ENCODE peak calls at places on chromosome 7, in seven cellular contexts. One of them, this sample, is unnamed.

GRCh38 chr7:39919646-39920045 is 30.4 kb upstream of the CDK13 start:
- DNase-seq in hepatocyte: no peak
- DNase-seq in GM23338: no peak
- DNase-seq in neural progenitor cell: no peak
- DNase-seq in MM.1S: no peak
- DNase-seq in GM23248: no peak
- DNase-seq in HCT116: no peak
- DNase-seq in this sample: no peak

GRCh38 chr7:18530224-18531179 is 35.0 kb downstream of the HDAC9 start:
- DNase-seq in neural progenitor cell: no peak
- DNase-seq in HCT116: no peak
- DNase-seq in MM.1S: no peak
- DNase-seq in hepatocyte: no peak
- DNase-seq in GM23248: no peak
- DNase-seq in GM23338: no peak
- DNase-seq in this sample: no peak

GRCh38 chr7:25831901-25832411 is 320.0 kb upstream of the NFE2L3 start:
- DNase-seq in HCT116: no peak
- DNase-seq in GM23338: peak
- DNase-seq in GM23248: no peak
- DNase-seq in MM.1S: no peak
- DNase-seq in neural progenitor cell: peak
- DNase-seq in hepatocyte: no peak
- DNase-seq in this sample: no peak

GRCh38 chr7:23472974-23473847 is 2.9 kb upstream of the IGF2BP3 start:
- DNase-seq in MM.1S: no peak
- DNase-seq in HCT116: no peak
- DNase-seq in GM23248: no peak
- DNase-seq in neural progenitor cell: peak
- DNase-seq in hepatocyte: no peak
- DNase-seq in GM23338: no peak
- DNase-seq in this sample: no peak

GRCh38 chr7:148110097-148110868 is 480.3 kb upstream of the C7orf33 start:
- DNase-seq in GM23248: no peak
- DNase-seq in hepatocyte: peak
- DNase-seq in HCT116: no peak
- DNase-seq in neural progenitor cell: peak
- DNase-seq in GM23338: no peak
- DNase-seq in MM.1S: no peak
- DNase-seq in this sample: peak

GRCh38 chr7:27145167-27145883 is 1.8 kb upstream of the HOXA5 start:
- DNase-seq in neural progenitor cell: no peak
- DNase-seq in MM.1S: no peak
- DNase-seq in GM23248: no peak
- DNase-seq in hepatocyte: no peak
- DNase-seq in HCT116: no peak
- DNase-seq in GM23338: peak
- DNase-seq in this sample: no peak

GRCh38 chr7:157496426-157497275 is 159.8 kb downstream of the DNAJB6 start:
- DNase-seq in neural progenitor cell: no peak
- DNase-seq in MM.1S: no peak
- DNase-seq in HCT116: no peak
- DNase-seq in GM23248: no peak
- DNase-seq in hepatocyte: no peak
- DNase-seq in GM23338: no peak
- DNase-seq in this sample: no peak

GRCh38 chr7:126185959-126186580 is 1066.7 kb downstream of the GRM8 start:
- DNase-seq in HCT116: no peak
- DNase-seq in GM23248: no peak
- DNase-seq in hepatocyte: no peak
- DNase-seq in GM23338: peak
- DNase-seq in MM.1S: no peak
- DNase-seq in neural progenitor cell: peak
- DNase-seq in this sample: no peak

GRCh38 chr7:32937344-32938174 is 19.7 kb upstream of the FKBP9 start:
- DNase-seq in hepatocyte: peak
- DNase-seq in neural progenitor cell: no peak
- DNase-seq in MM.1S: no peak
- DNase-seq in HCT116: no peak
- DNase-seq in GM23338: no peak
- DNase-seq in GM23248: peak
- DNase-seq in this sample: no peak

GRCh38 chr7:112080974-112081373 is 125.2 kb downstream of the DOCK4 start:
- DNase-seq in MM.1S: peak
- DNase-seq in GM23338: peak
- DNase-seq in GM23248: no peak
- DNase-seq in hepatocyte: no peak
- DNase-seq in HCT116: no peak
- DNase-seq in neural progenitor cell: no peak
- DNase-seq in this sample: peak

GRCh38 chr7:132187869-132188789 is 388.1 kb downstream of the PLXNA4 start:
- DNase-seq in GM23248: no peak
- DNase-seq in HCT116: no peak
- DNase-seq in MM.1S: no peak
- DNase-seq in neural progenitor cell: no peak
- DNase-seq in hepatocyte: no peak
- DNase-seq in GM23338: peak
- DNase-seq in this sample: no peak

GRCh38 chr7:100865971-100866720 is 1.0 kb upstream of the TRIP6 start:
- DNase-seq in MM.1S: no peak
- DNase-seq in hepatocyte: no peak
- DNase-seq in HCT116: peak
- DNase-seq in neural progenitor cell: no peak
- DNase-seq in GM23248: peak
- DNase-seq in GM23338: peak
- DNase-seq in this sample: peak

GRCh38 chr7:36726806-36727503 is 2.7 kb upstream of the AOAH start:
- DNase-seq in GM23338: no peak
- DNase-seq in neural progenitor cell: peak
- DNase-seq in MM.1S: no peak
- DNase-seq in HCT116: no peak
- DNase-seq in hepatocyte: no peak
- DNase-seq in GM23248: no peak
- DNase-seq in this sample: no peak

GRCh38 chr7:20331912-20332317 is 1.2 kb downstream of the ITGB8 start:
- DNase-seq in GM23248: no peak
- DNase-seq in neural progenitor cell: peak
- DNase-seq in GM23338: peak
- DNase-seq in HCT116: no peak
- DNase-seq in MM.1S: no peak
- DNase-seq in hepatocyte: no peak
- DNase-seq in this sample: peak

GRCh38 chr7:95886501-95887090 is 114.2 kb downstream of the DYNC1I1 start:
- DNase-seq in MM.1S: no peak
- DNase-seq in neural progenitor cell: no peak
- DNase-seq in HCT116: no peak
- DNase-seq in hepatocyte: peak
- DNase-seq in GM23248: peak
- DNase-seq in GM23338: peak
- DNase-seq in this sample: peak

GRCh38 chr7:46654546-46655443 is 733.7 kb upstream of the IGFBP3 start:
- DNase-seq in HCT116: no peak
- DNase-seq in MM.1S: no peak
- DNase-seq in GM23338: no peak
- DNase-seq in neural progenitor cell: no peak
- DNase-seq in hepatocyte: no peak
- DNase-seq in GM23248: peak
- DNase-seq in this sample: peak

GRCh38 chr7:29442146-29442545 is 121.5 kb upstream of the PRR15 start:
- DNase-seq in GM23338: peak
- DNase-seq in GM23248: peak
- DNase-seq in neural progenitor cell: peak
- DNase-seq in HCT116: peak
- DNase-seq in hepatocyte: no peak
- DNase-seq in MM.1S: no peak
- DNase-seq in this sample: peak

GRCh38 chr7:50728184-50728583 is 54.5 kb downstream of the GRB10 start:
- DNase-seq in MM.1S: no peak
- DNase-seq in GM23248: peak
- DNase-seq in hepatocyte: no peak
- DNase-seq in neural progenitor cell: no peak
- DNase-seq in GM23338: no peak
- DNase-seq in HCT116: no peak
- DNase-seq in this sample: no peak

GRCh38 chr7:6398943-6399342 is 48.8 kb downstream of the DAGLB start:
- DNase-seq in HCT116: no peak
- DNase-seq in GM23338: peak
- DNase-seq in hepatocyte: no peak
- DNase-seq in MM.1S: no peak
- DNase-seq in GM23248: peak
- DNase-seq in neural progenitor cell: no peak
- DNase-seq in this sample: no peak

GRCh38 chr7:28726563-28726962 is 231.6 kb downstream of the TRIL start:
- DNase-seq in neural progenitor cell: peak
- DNase-seq in HCT116: no peak
- DNase-seq in GM23338: no peak
- DNase-seq in GM23248: peak
- DNase-seq in hepatocyte: no peak
- DNase-seq in MM.1S: no peak
- DNase-seq in this sample: no peak

GRCh38 chr7:79091011-79091410 is 362.5 kb downstream of the MAGI2 start:
- DNase-seq in hepatocyte: no peak
- DNase-seq in GM23248: no peak
- DNase-seq in neural progenitor cell: no peak
- DNase-seq in MM.1S: no peak
- DNase-seq in GM23338: no peak
- DNase-seq in HCT116: no peak
- DNase-seq in this sample: no peak

GRCh38 chr7:93830141-93830925 is 60.2 kb downstream of the TFPI2 start:
- DNase-seq in GM23248: no peak
- DNase-seq in GM23338: no peak
- DNase-seq in hepatocyte: no peak
- DNase-seq in neural progenitor cell: no peak
- DNase-seq in HCT116: no peak
- DNase-seq in MM.1S: no peak
- DNase-seq in this sample: no peak

GRCh38 chr7:45363669-45364068 is 206.1 kb downstream of the RAMP3 start:
- DNase-seq in MM.1S: no peak
- DNase-seq in GM23338: no peak
- DNase-seq in GM23248: no peak
- DNase-seq in hepatocyte: no peak
- DNase-seq in HCT116: no peak
- DNase-seq in neural progenitor cell: no peak
- DNase-seq in this sample: no peak

GRCh38 chr7:75740846-75741497 is 2.2 kb upstream of the HIP1 start:
- DNase-seq in GM23248: no peak
- DNase-seq in MM.1S: no peak
- DNase-seq in neural progenitor cell: peak
- DNase-seq in HCT116: no peak
- DNase-seq in hepatocyte: peak
- DNase-seq in GM23338: peak
- DNase-seq in this sample: no peak

GRCh38 chr7:158819571-158820203 is 9.6 kb downstream of the ESYT2 start:
- DNase-seq in hepatocyte: no peak
- DNase-seq in neural progenitor cell: no peak
- DNase-seq in HCT116: no peak
- DNase-seq in MM.1S: no peak
- DNase-seq in GM23338: no peak
- DNase-seq in GM23248: peak
- DNase-seq in this sample: no peak

GRCh38 chr7:24980695-24981543 is 941 bp upstream of the OSBPL3 start:
- DNase-seq in hepatocyte: peak
- DNase-seq in neural progenitor cell: peak
- DNase-seq in MM.1S: peak
- DNase-seq in GM23338: peak
- DNase-seq in GM23248: peak
- DNase-seq in HCT116: no peak
- DNase-seq in this sample: peak

GRCh38 chr7:14340415-14341079 is 351.1 kb upstream of the ETV1 start:
- DNase-seq in HCT116: no peak
- DNase-seq in GM23338: peak
- DNase-seq in MM.1S: no peak
- DNase-seq in GM23248: no peak
- DNase-seq in neural progenitor cell: peak
- DNase-seq in hepatocyte: no peak
- DNase-seq in this sample: no peak

GRCh38 chr7:116571037-116571436 is 46.2 kb downstream of the CAV1 start:
- DNase-seq in GM23248: peak
- DNase-seq in GM23338: no peak
- DNase-seq in neural progenitor cell: no peak
- DNase-seq in hepatocyte: no peak
- DNase-seq in HCT116: no peak
- DNase-seq in MM.1S: no peak
- DNase-seq in this sample: peak
- TF ChIP-seq EZH2phosphoT487 in GM23248: no peak
- TF ChIP-seq EZH2phosphoT487 in GM23338: no peak
- TF ChIP-seq EZH2phosphoT487 in neural progenitor cell: no peak
- TF ChIP-seq EZH2phosphoT487 in hepatocyte: no peak
- TF ChIP-seq EZH2phosphoT487 in HCT116: no peak
- TF ChIP-seq EZH2phosphoT487 in MM.1S: no peak
- TF ChIP-seq EZH2phosphoT487 in this sample: no peak

DNA sequence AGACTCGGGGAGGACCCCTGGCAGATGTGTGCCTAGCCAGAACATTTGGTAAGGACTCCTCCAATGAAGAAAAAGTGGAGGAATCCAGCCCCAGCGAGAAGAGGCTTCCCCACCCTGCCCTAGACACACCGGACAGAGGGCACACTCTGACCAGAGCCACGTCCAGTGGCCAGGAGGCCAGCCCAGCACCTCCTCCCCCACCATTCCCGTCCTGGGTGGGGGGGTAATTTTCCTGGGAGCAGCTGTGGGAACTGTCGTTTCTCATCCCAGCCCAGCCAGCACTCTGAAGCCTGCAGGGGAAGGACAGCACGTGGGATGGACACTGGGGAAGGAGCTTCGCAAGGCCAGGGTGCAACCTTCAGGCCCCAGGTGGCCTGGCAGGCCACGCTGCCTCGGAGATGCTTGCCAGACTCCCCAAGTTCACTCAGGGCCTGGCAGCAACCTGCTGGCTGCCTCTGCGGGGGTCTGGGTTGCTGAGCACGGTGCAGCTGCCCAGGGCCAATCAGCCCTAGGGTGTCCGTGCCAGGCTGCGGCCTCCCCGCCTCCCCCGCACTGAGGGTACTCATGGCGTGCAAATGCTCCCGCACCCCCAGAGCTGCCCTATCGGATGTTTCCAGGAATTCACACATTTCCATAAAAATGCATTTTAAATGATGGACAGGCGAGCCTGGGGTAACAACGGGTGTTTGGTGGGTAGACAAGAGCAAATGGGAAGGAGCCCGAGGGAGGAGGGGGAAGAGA is 2.0 kb upstream of the EN2 start:
- DNase-seq in GM23248: no peak
- DNase-seq in HCT116: no peak
- DNase-seq in GM23338: no peak
- DNase-seq in MM.1S: no peak
- DNase-seq in neural progenitor cell: no peak
- DNase-seq in hepatocyte: no peak
- DNase-seq in this sample: no peak
- TF ChIP-seq EZH2 in GM23248: no peak
- TF ChIP-seq EZH2 in HCT116: no peak
- TF ChIP-seq EZH2 in GM23338: peak
- TF ChIP-seq EZH2 in MM.1S: no peak
- TF ChIP-seq EZH2 in neural progenitor cell: no peak
- TF ChIP-seq EZH2 in hepatocyte: peak
- TF ChIP-seq EZH2 in this sample: no peak

GRCh38 chr7:102193806-102194205 is 92.9 kb upstream of the SH2B2 start:
- DNase-seq in GM23248: peak
- DNase-seq in HCT116: no peak
- DNase-seq in GM23338: no peak
- DNase-seq in hepatocyte: peak
- DNase-seq in neural progenitor cell: no peak
- DNase-seq in MM.1S: no peak
- DNase-seq in this sample: no peak
- H3K27ac ChIP-seq in GM23248: no peak
- H3K27ac ChIP-seq in HCT116: no peak
- H3K27ac ChIP-seq in GM23338: no peak
- H3K27ac ChIP-seq in hepatocyte: no peak
- H3K27ac ChIP-seq in neural progenitor cell: no peak
- H3K27ac ChIP-seq in MM.1S: no peak
- H3K27ac ChIP-seq in this sample: no peak

GRCh38 chr7:38296059-38296857 is 22.8 kb upstream of the TARP start:
- DNase-seq in HCT116: no peak
- DNase-seq in GM23338: no peak
- DNase-seq in hepatocyte: no peak
- DNase-seq in GM23248: no peak
- DNase-seq in MM.1S: peak
- DNase-seq in neural progenitor cell: no peak
- DNase-seq in this sample: no peak
- TF ChIP-seq EZH2phosphoT487 in HCT116: no peak
- TF ChIP-seq EZH2phosphoT487 in GM23338: no peak
- TF ChIP-seq EZH2phosphoT487 in hepatocyte: no peak
- TF ChIP-seq EZH2phosphoT487 in GM23248: no peak
- TF ChIP-seq EZH2phosphoT487 in MM.1S: no peak
- TF ChIP-seq EZH2phosphoT487 in neural progenitor cell: no peak
- TF ChIP-seq EZH2phosphoT487 in this sample: no peak

This sample was measured in PC-3.